ENCODE peak calls at places on chromosomes 5 and 9, in seven cellular contexts. One of them, this sample, is unnamed.

GRCh38 chr9:136686794-136687711 is at the start of gene AGPAT2:
- DNase-seq in DMS53: peak; percentile 94
- DNase-seq in CD8-positive, alpha-beta T cell: peak; percentile 65
- DNase-seq in NCI-H1092 treated with DMSO at 0.1 percent for 48 hours: peak; percentile 24
- DNase-seq in K562: peak; percentile 99
- DNase-seq in NCI-H510A treated with DMSO at 0.1 percent for 48 hours: peak; percentile 60
- DNase-seq in activated CD8-positive, alpha-beta T cell treated with anti-CD3 and anti-CD28 coated beads for 36 hours: peak; percentile 79
- DNase-seq in this sample: peak; percentile 23

GRCh38 chr5:32217886-32218396 is 43.8 kb upstream of the GOLPH3 start:
- DNase-seq in DMS53: peak; percentile 13
- DNase-seq in CD8-positive, alpha-beta T cell: no peak
- DNase-seq in NCI-H1092 treated with DMSO at 0.1 percent for 48 hours: no peak
- DNase-seq in K562: no peak
- DNase-seq in NCI-H510A treated with DMSO at 0.1 percent for 48 hours: peak; percentile 7
- DNase-seq in activated CD8-positive, alpha-beta T cell treated with anti-CD3 and anti-CD28 coated beads for 36 hours: no peak
- DNase-seq in this sample: no peak

GRCh38 chr5:53311661-53312060 is 168.8 kb upstream of the FST start:
- DNase-seq in DMS53: no peak
- DNase-seq in CD8-positive, alpha-beta T cell: no peak
- DNase-seq in NCI-H1092 treated with DMSO at 0.1 percent for 48 hours: no peak
- DNase-seq in K562: no peak
- DNase-seq in NCI-H510A treated with DMSO at 0.1 percent for 48 hours: no peak
- DNase-seq in activated CD8-positive, alpha-beta T cell treated with anti-CD3 and anti-CD28 coated beads for 36 hours: no peak
- DNase-seq in this sample: no peak

GRCh38 chr9:81669011-81669739 is 20.2 kb downstream of the TLE1 start:
- DNase-seq in DMS53: no peak
- DNase-seq in CD8-positive, alpha-beta T cell: no peak
- DNase-seq in NCI-H1092 treated with DMSO at 0.1 percent for 48 hours: peak; percentile 32
- DNase-seq in K562: no peak
- DNase-seq in NCI-H510A treated with DMSO at 0.1 percent for 48 hours: no peak
- DNase-seq in activated CD8-positive, alpha-beta T cell treated with anti-CD3 and anti-CD28 coated beads for 36 hours: no peak
- DNase-seq in this sample: no peak

GRCh38 chr5:64210866-64211265 is 45.2 kb downstream of the RNF180 start:
- DNase-seq in DMS53: peak; percentile 34
- DNase-seq in CD8-positive, alpha-beta T cell: no peak
- DNase-seq in NCI-H1092 treated with DMSO at 0.1 percent for 48 hours: no peak
- DNase-seq in K562: no peak
- DNase-seq in NCI-H510A treated with DMSO at 0.1 percent for 48 hours: no peak
- DNase-seq in activated CD8-positive, alpha-beta T cell treated with anti-CD3 and anti-CD28 coated beads for 36 hours: no peak
- DNase-seq in this sample: no peak

GRCh38 chr9:79165006-79165405 is 406.8 kb upstream of the TLE4 start:
- DNase-seq in DMS53: no peak
- DNase-seq in CD8-positive, alpha-beta T cell: no peak
- DNase-seq in NCI-H1092 treated with DMSO at 0.1 percent for 48 hours: no peak
- DNase-seq in K562: no peak
- DNase-seq in NCI-H510A treated with DMSO at 0.1 percent for 48 hours: no peak
- DNase-seq in activated CD8-positive, alpha-beta T cell treated with anti-CD3 and anti-CD28 coated beads for 36 hours: no peak
- DNase-seq in this sample: no peak

GRCh38 chr5:161549106-161549505 is 2.6 kb upstream of the GABRB2 start:
- DNase-seq in DMS53: peak; percentile 75
- DNase-seq in CD8-positive, alpha-beta T cell: no peak
- DNase-seq in NCI-H1092 treated with DMSO at 0.1 percent for 48 hours: no peak
- DNase-seq in K562: no peak
- DNase-seq in NCI-H510A treated with DMSO at 0.1 percent for 48 hours: no peak
- DNase-seq in activated CD8-positive, alpha-beta T cell treated with anti-CD3 and anti-CD28 coated beads for 36 hours: no peak
- DNase-seq in this sample: no peak

GRCh38 chr5:150645070-150645700 is 4.7 kb downstream of the SYNPO start:
- DNase-seq in DMS53: no peak
- DNase-seq in CD8-positive, alpha-beta T cell: no peak
- DNase-seq in NCI-H1092 treated with DMSO at 0.1 percent for 48 hours: peak; percentile 2
- DNase-seq in K562: no peak
- DNase-seq in NCI-H510A treated with DMSO at 0.1 percent for 48 hours: no peak
- DNase-seq in activated CD8-positive, alpha-beta T cell treated with anti-CD3 and anti-CD28 coated beads for 36 hours: no peak
- DNase-seq in this sample: no peak

GRCh38 chr9:105511486-105511885 is 46.4 kb upstream of the FKTN start:
- DNase-seq in DMS53: no peak
- DNase-seq in CD8-positive, alpha-beta T cell: no peak
- DNase-seq in NCI-H1092 treated with DMSO at 0.1 percent for 48 hours: no peak
- DNase-seq in K562: no peak
- DNase-seq in NCI-H510A treated with DMSO at 0.1 percent for 48 hours: no peak
- DNase-seq in activated CD8-positive, alpha-beta T cell treated with anti-CD3 and anti-CD28 coated beads for 36 hours: no peak
- DNase-seq in this sample: no peak

GRCh38 chr5:151675225-151675955 is 11.3 kb downstream of the SPARC start:
- DNase-seq in DMS53: no peak
- DNase-seq in CD8-positive, alpha-beta T cell: no peak
- DNase-seq in NCI-H1092 treated with DMSO at 0.1 percent for 48 hours: no peak
- DNase-seq in K562: no peak
- DNase-seq in NCI-H510A treated with DMSO at 0.1 percent for 48 hours: no peak
- DNase-seq in activated CD8-positive, alpha-beta T cell treated with anti-CD3 and anti-CD28 coated beads for 36 hours: no peak
- DNase-seq in this sample: no peak

GRCh38 chr9:81999806-82000205 is 11.2 kb downstream of the SPATA31D1 start:
- DNase-seq in DMS53: peak; percentile 16
- DNase-seq in CD8-positive, alpha-beta T cell: no peak
- DNase-seq in NCI-H1092 treated with DMSO at 0.1 percent for 48 hours: peak; percentile 3
- DNase-seq in K562: no peak
- DNase-seq in NCI-H510A treated with DMSO at 0.1 percent for 48 hours: no peak
- DNase-seq in activated CD8-positive, alpha-beta T cell treated with anti-CD3 and anti-CD28 coated beads for 36 hours: no peak
- DNase-seq in this sample: no peak

GRCh38 chr5:26205146-26205545 is 833.2 kb downstream of the CDH9 start:
- DNase-seq in DMS53: no peak
- DNase-seq in CD8-positive, alpha-beta T cell: no peak
- DNase-seq in NCI-H1092 treated with DMSO at 0.1 percent for 48 hours: no peak
- DNase-seq in K562: no peak
- DNase-seq in NCI-H510A treated with DMSO at 0.1 percent for 48 hours: no peak
- DNase-seq in activated CD8-positive, alpha-beta T cell treated with anti-CD3 and anti-CD28 coated beads for 36 hours: no peak
- DNase-seq in this sample: no peak

GRCh38 chr5:80255752-80256479 is at the start of gene SERINC5:
- DNase-seq in DMS53: peak; percentile 92
- DNase-seq in CD8-positive, alpha-beta T cell: peak; percentile 83
- DNase-seq in NCI-H1092 treated with DMSO at 0.1 percent for 48 hours: peak; percentile 39
- DNase-seq in K562: peak; percentile 91
- DNase-seq in NCI-H510A treated with DMSO at 0.1 percent for 48 hours: no peak
- DNase-seq in activated CD8-positive, alpha-beta T cell treated with anti-CD3 and anti-CD28 coated beads for 36 hours: peak; percentile 88
- DNase-seq in this sample: peak; percentile 83

GRCh38 chr9:7533376-7534090 is 266.0 kb downstream of the DMAC1 start:
- DNase-seq in DMS53: no peak
- DNase-seq in CD8-positive, alpha-beta T cell: no peak
- DNase-seq in NCI-H1092 treated with DMSO at 0.1 percent for 48 hours: no peak
- DNase-seq in K562: no peak
- DNase-seq in NCI-H510A treated with DMSO at 0.1 percent for 48 hours: no peak
- DNase-seq in activated CD8-positive, alpha-beta T cell treated with anti-CD3 and anti-CD28 coated beads for 36 hours: peak; percentile 32
- DNase-seq in this sample: no peak

GRCh38 chr9:107286057-107286456 is 3.0 kb downstream of the RAD23B start:
- DNase-seq in DMS53: peak; percentile 40
- DNase-seq in CD8-positive, alpha-beta T cell: no peak
- DNase-seq in NCI-H1092 treated with DMSO at 0.1 percent for 48 hours: no peak
- DNase-seq in K562: no peak
- DNase-seq in NCI-H510A treated with DMSO at 0.1 percent for 48 hours: peak; percentile 7
- DNase-seq in activated CD8-positive, alpha-beta T cell treated with anti-CD3 and anti-CD28 coated beads for 36 hours: no peak
- DNase-seq in this sample: no peak

GRCh38 chr5:179680014-179680779 is 637 bp downstream of the CBY3 start:
- DNase-seq in DMS53: peak; percentile 46
- DNase-seq in CD8-positive, alpha-beta T cell: no peak
- DNase-seq in NCI-H1092 treated with DMSO at 0.1 percent for 48 hours: no peak
- DNase-seq in K562: no peak
- DNase-seq in NCI-H510A treated with DMSO at 0.1 percent for 48 hours: no peak
- DNase-seq in activated CD8-positive, alpha-beta T cell treated with anti-CD3 and anti-CD28 coated beads for 36 hours: no peak
- DNase-seq in this sample: no peak

GRCh38 chr9:123322771-123323481 is 33.1 kb upstream of the CRB2 start:
- DNase-seq in DMS53: no peak
- DNase-seq in CD8-positive, alpha-beta T cell: peak; percentile 57
- DNase-seq in NCI-H1092 treated with DMSO at 0.1 percent for 48 hours: no peak
- DNase-seq in K562: no peak
- DNase-seq in NCI-H510A treated with DMSO at 0.1 percent for 48 hours: peak; percentile 26
- DNase-seq in activated CD8-positive, alpha-beta T cell treated with anti-CD3 and anti-CD28 coated beads for 36 hours: peak; percentile 89
- DNase-seq in this sample: peak; percentile 73

GRCh38 chr5:978693-979092 is 29.9 kb upstream of the NKD2 start:
- DNase-seq in DMS53: no peak
- DNase-seq in CD8-positive, alpha-beta T cell: no peak
- DNase-seq in NCI-H1092 treated with DMSO at 0.1 percent for 48 hours: no peak
- DNase-seq in K562: no peak
- DNase-seq in NCI-H510A treated with DMSO at 0.1 percent for 48 hours: no peak
- DNase-seq in activated CD8-positive, alpha-beta T cell treated with anti-CD3 and anti-CD28 coated beads for 36 hours: no peak
- DNase-seq in this sample: no peak

GRCh38 chr9:12856608-12857007 is 81.8 kb downstream of the LURAP1L start:
- DNase-seq in DMS53: no peak
- DNase-seq in CD8-positive, alpha-beta T cell: no peak
- DNase-seq in NCI-H1092 treated with DMSO at 0.1 percent for 48 hours: no peak
- DNase-seq in K562: no peak
- DNase-seq in NCI-H510A treated with DMSO at 0.1 percent for 48 hours: no peak
- DNase-seq in activated CD8-positive, alpha-beta T cell treated with anti-CD3 and anti-CD28 coated beads for 36 hours: no peak
- DNase-seq in this sample: no peak

GRCh38 chr5:82314964-82315728 is 37.0 kb upstream of the RPS23 start:
- DNase-seq in DMS53: no peak
- DNase-seq in CD8-positive, alpha-beta T cell: no peak
- DNase-seq in NCI-H1092 treated with DMSO at 0.1 percent for 48 hours: no peak
- DNase-seq in K562: no peak
- DNase-seq in NCI-H510A treated with DMSO at 0.1 percent for 48 hours: no peak
- DNase-seq in activated CD8-positive, alpha-beta T cell treated with anti-CD3 and anti-CD28 coated beads for 36 hours: no peak
- DNase-seq in this sample: no peak

GRCh38 chr9:88007291-88007650 is 32.9 kb upstream of the CDK20 start:
- DNase-seq in DMS53: no peak
- DNase-seq in CD8-positive, alpha-beta T cell: no peak
- DNase-seq in NCI-H1092 treated with DMSO at 0.1 percent for 48 hours: no peak
- DNase-seq in K562: no peak
- DNase-seq in NCI-H510A treated with DMSO at 0.1 percent for 48 hours: no peak
- DNase-seq in activated CD8-positive, alpha-beta T cell treated with anti-CD3 and anti-CD28 coated beads for 36 hours: peak; percentile 81
- DNase-seq in this sample: no peak

GRCh38 chr5:174951151-174951780 is 226.9 kb downstream of the MSX2 start:
- DNase-seq in DMS53: peak; percentile 93
- DNase-seq in CD8-positive, alpha-beta T cell: peak; percentile 41
- DNase-seq in NCI-H1092 treated with DMSO at 0.1 percent for 48 hours: peak; percentile 43
- DNase-seq in K562: peak; percentile 67
- DNase-seq in NCI-H510A treated with DMSO at 0.1 percent for 48 hours: peak; percentile 61
- DNase-seq in activated CD8-positive, alpha-beta T cell treated with anti-CD3 and anti-CD28 coated beads for 36 hours: peak; percentile 57
- DNase-seq in this sample: peak; percentile 43

GRCh38 chr9:16986441-16987387 is 116.2 kb upstream of the BNC2 start:
- DNase-seq in DMS53: no peak
- DNase-seq in CD8-positive, alpha-beta T cell: no peak
- DNase-seq in NCI-H1092 treated with DMSO at 0.1 percent for 48 hours: no peak
- DNase-seq in K562: no peak
- DNase-seq in NCI-H510A treated with DMSO at 0.1 percent for 48 hours: no peak
- DNase-seq in activated CD8-positive, alpha-beta T cell treated with anti-CD3 and anti-CD28 coated beads for 36 hours: no peak
- DNase-seq in this sample: no peak

GRCh38 chr5:150024241-150024984 is 23.9 kb downstream of the HMGXB3 start:
- DNase-seq in DMS53: no peak
- DNase-seq in CD8-positive, alpha-beta T cell: no peak
- DNase-seq in NCI-H1092 treated with DMSO at 0.1 percent for 48 hours: no peak
- DNase-seq in K562: no peak
- DNase-seq in NCI-H510A treated with DMSO at 0.1 percent for 48 hours: no peak
- DNase-seq in activated CD8-positive, alpha-beta T cell treated with anti-CD3 and anti-CD28 coated beads for 36 hours: no peak
- DNase-seq in this sample: no peak

This sample was measured in central memory CD4-positive, alpha-beta T cell.